ENCODE peak calls at places on chromosomes 11 and 22, in ten cellular contexts. V is retinal pigment epithelial cell, X is progenitor cell of endocrine pancreas, M is MCF 10A, Z is omental fat pad, D is H9, A is Peyer's patch, O is lower leg skin, E is fibroblast of mammary gland, S is heart left ventricle. F is an unnamed sample.
A peak's percentile ranks its signal among the peaks of the same experiment; 100 is the strongest.

GRCh38 chr22:42702675-42703074 is 18.0 kb downstream of the A4GALT start:
- DNase-seq in V (no peak), X (no peak), M (no peak), Z (no peak), D (no peak), A (no peak), O (no peak), E (no peak), S (peak; percentile 22), F (no peak)

GRCh38 chr11:112113539-112114457 is 27.1 kb downstream of the SDHD start:
- DNase-seq in V (peak; percentile 31), X (no peak), M (peak; percentile 75), Z (no peak), D (no peak), A (no peak), O (no peak), E (peak; percentile 70), S (no peak), F (peak; percentile 61)

GRCh38 chr11:42170601-42171000 is 711.1 kb upstream of the LRRC4C start:
- DNase-seq in V (no peak), X (no peak), M (no peak), Z (no peak), D (no peak), A (no peak), O (no peak), E (peak; percentile 59), S (no peak), F (no peak)

GRCh38 chr11:65182258-65183170 is 786 bp downstream of the CAPN1 start:
- DNase-seq in V (no peak), X (peak; percentile 39), M (peak; percentile 52), Z (no peak), D (peak; percentile 88), A (peak; percentile 73), O (peak; percentile 88), E (peak; percentile 13), S (peak; percentile 49), F (no peak)

GRCh38 chr22:46149998-46150549 is at the start of gene PPARA:
- DNase-seq in V (no peak), X (peak; percentile 73), M (peak; percentile 71), Z (peak; percentile 65), D (peak; percentile 63), A (peak; percentile 98), O (peak; percentile 98), E (peak; percentile 56), S (peak; percentile 95), F (peak; percentile 39)

GRCh38 chr11:76216536-76217326 is 10.4 kb upstream of the WNT11 start:
- DNase-seq in V (no peak), X (no peak), M (no peak), Z (no peak), D (no peak), A (no peak), O (no peak), E (no peak), S (no peak), F (no peak)

GRCh38 chr11:126474888-126475626 is 119.6 kb downstream of the ST3GAL4 start:
- DNase-seq in V (no peak), X (no peak), M (no peak), Z (no peak), D (no peak), A (no peak), O (no peak), E (no peak), S (no peak), F (peak; percentile 67)

GRCh38 chr11:9017773-9018172 is 14.0 kb upstream of the NRIP3 start:
- DNase-seq in V (no peak), X (no peak), M (no peak), Z (no peak), D (no peak), A (no peak), O (no peak), E (peak; percentile 71), S (peak; percentile 86), F (no peak)

GRCh38 chr22:28151241-28151640 is 232.2 kb upstream of the PITPNB start:
- DNase-seq in V (no peak), X (no peak), M (no peak), Z (no peak), D (no peak), A (no peak), O (no peak), E (no peak), S (no peak), F (no peak)

GRCh38 chr11:9002920-9003572 is 755 bp downstream of the NRIP3 start:
- DNase-seq in V (no peak), X (no peak), M (no peak), Z (no peak), D (no peak), A (no peak), O (no peak), E (no peak), S (no peak), F (no peak)

GRCh38 chr11:20093775-20094174 is 66.5 kb downstream of the DBX1 start:
- DNase-seq in V (no peak), X (no peak), M (no peak), Z (no peak), D (no peak), A (no peak), O (no peak), E (peak; percentile 71), S (no peak), F (peak; percentile 97)

GRCh38 chr11:10540915-10541591 is at the start of gene RNF141:
- DNase-seq in V (peak; percentile 56), X (peak; percentile 98), M (peak; percentile 93), Z (peak; percentile 93), D (peak; percentile 97), A (peak; percentile 99), O (peak; percentile 99), E (peak; percentile 83), S (peak; percentile 97), F (peak; percentile 93)

GRCh38 chr11:17581732-17582053 is 34.6 kb downstream of the OTOG start:
- DNase-seq in V (no peak), X (no peak), M (no peak), Z (no peak), D (no peak), A (no peak), O (peak; percentile 28), E (no peak), S (no peak), F (no peak)

GRCh38 chr11:120061761-120062560 is 76.0 kb downstream of the TRIM29 start:
- DNase-seq in V (peak; percentile 61), X (no peak), M (no peak), Z (no peak), D (peak; percentile 74), A (no peak), O (peak; percentile 85), E (no peak), S (no peak), F (no peak)

GRCh38 chr11:120061036-120061760 is 76.7 kb downstream of the TRIM29 start:
- DNase-seq in V (peak; percentile 55), X (no peak), M (no peak), Z (no peak), D (no peak), A (no peak), O (no peak), E (no peak), S (no peak), F (no peak)

GRCh38 chr11:120063686-120064340 is 74.1 kb downstream of the TRIM29 start:
- DNase-seq in V (no peak), X (peak; percentile 1), M (no peak), Z (no peak), D (peak; percentile 11), A (no peak), O (peak; percentile 78), E (no peak), S (no peak), F (no peak)

GRCh38 chr11:120064341-120064740 is 73.6 kb downstream of the TRIM29 start:
- DNase-seq in V (no peak), X (peak; percentile 3), M (no peak), Z (no peak), D (peak; percentile 12), A (no peak), O (peak; percentile 77), E (no peak), S (no peak), F (no peak)

GRCh38 chr11:120062561-120062930 is 75.4 kb downstream of the TRIM29 start:
- DNase-seq in V (no peak), X (peak; percentile 2), M (no peak), Z (no peak), D (no peak), A (no peak), O (peak; percentile 70), E (no peak), S (no peak), F (no peak)
- TF ChIP-seq CTCF in V (no peak), X (no peak), M (no peak), Z (no peak), D (no peak), A (no peak), O (no peak), E (no peak), S (no peak), F (no peak)

GRCh38 chr22:17234144-17234623 is 14.9 kb upstream of the ADA2 start:
- DNase-seq in V (no peak), X (no peak), M (no peak), Z (no peak), D (peak; percentile 98), A (no peak), O (no peak), E (peak; percentile 27), S (no peak), F (no peak)
- TF ChIP-seq CTCF in V (peak; percentile 9), X (peak; percentile 32), M (no peak), Z (no peak), D (peak; percentile 73), A (no peak), O (no peak), E (no peak), S (no peak), F (peak; percentile 10)

GRCh38 chr11:12505183-12505582 is 127.8 kb downstream of the PARVA start:
- DNase-seq in V (no peak), X (no peak), M (no peak), Z (no peak), D (no peak), A (no peak), O (no peak), E (no peak), S (no peak), F (no peak)
- TF ChIP-seq CTCF in V (no peak), X (no peak), M (no peak), Z (no peak), D (no peak), A (no peak), O (no peak), E (no peak), S (no peak), F (no peak)

DNA sequence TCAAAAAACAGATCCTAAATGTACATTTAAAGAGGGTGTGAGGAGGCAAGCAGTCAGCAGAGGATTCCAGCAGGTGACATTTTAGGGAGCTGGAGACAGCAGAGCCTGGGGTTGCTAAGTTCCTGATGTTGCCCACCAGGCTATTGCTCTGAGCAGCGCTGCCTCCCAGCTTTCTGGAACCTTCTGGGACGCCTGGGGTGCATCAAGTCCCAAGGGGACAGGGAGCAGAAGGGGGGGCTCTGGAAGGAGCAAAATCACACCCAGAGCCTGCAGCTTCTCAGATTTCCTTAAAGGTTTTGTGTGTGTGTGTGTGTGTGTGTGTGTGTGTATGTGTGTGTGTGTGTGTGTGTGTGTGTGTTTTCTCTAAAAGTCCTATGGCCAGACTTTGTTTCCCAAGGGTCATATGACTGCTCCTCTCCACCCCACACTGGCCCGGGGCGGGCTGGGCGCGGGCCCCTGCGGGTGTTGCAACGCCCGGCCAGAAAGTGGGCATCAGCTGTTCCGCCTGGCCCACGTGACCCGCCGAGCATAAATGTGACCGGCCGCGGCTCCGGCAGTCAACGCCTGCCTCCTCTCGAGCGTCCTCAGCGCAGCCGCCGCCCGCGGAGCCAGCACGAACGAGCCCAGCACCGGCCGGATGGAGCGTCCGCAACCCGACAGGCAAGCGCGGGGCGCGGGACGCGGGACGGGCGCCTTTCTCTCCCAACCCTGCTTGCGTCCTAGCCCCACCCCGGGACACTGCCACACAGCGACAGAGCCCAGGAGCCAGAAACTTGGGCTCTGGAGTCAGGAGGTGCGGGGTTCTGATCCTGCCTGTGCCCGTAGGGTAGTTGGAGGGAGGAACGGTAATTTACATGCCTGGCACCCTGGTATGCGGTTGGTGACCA is at the start of gene HMOX1:
- DNase-seq in V (peak; percentile 48), X (peak; percentile 58), M (peak; percentile 78), Z (peak; percentile 87), D (peak; percentile 81), A (peak; percentile 93), O (peak; percentile 99), E (peak; percentile 85), S (peak; percentile 95), F (peak; percentile 84)
- TF ChIP-seq CTCF in V (no peak), X (no peak), M (peak; percentile 17), Z (no peak), D (no peak), A (no peak), O (no peak), E (no peak), S (no peak), F (peak; percentile 1)

F was measured in astrocyte of the spinal cord.